ENCODE peak calls at places on chromosomes 6 and 20, in seven cellular contexts. K, D, V, F, S, W and R are unnamed samples.
A peak's percentile ranks its signal among the peaks of the same experiment; 100 is the strongest.

GRCh38 chr6:19587238-19587942 is 249.8 kb upstream of the ID4 start:
- DNase-seq in K (no peak), D (no peak), V (peak; percentile 55), F (no peak), S (no peak), W (no peak), R (no peak)

GRCh38 chr20:9117548-9117947 is 48.7 kb downstream of the PLCB4 start:
- DNase-seq in K (no peak), D (no peak), V (no peak), F (no peak), S (no peak), W (no peak), R (no peak)

GRCh38 chr6:167501831-167502385 is 177.0 kb downstream of the TTLL2 start:
- DNase-seq in K (no peak), D (no peak), V (no peak), F (no peak), S (no peak), W (peak; percentile 57), R (peak; percentile 49)

GRCh38 chr6:168007592-168008338 is 10.3 kb downstream of the KIF25 start:
- DNase-seq in K (no peak), D (no peak), V (no peak), F (peak; percentile 97), S (peak; percentile 98), W (peak; percentile 99), R (no peak)

GRCh38 chr20:11195169-11195568 is 521.4 kb upstream of the JAG1 start:
- DNase-seq in K (no peak), D (no peak), V (no peak), F (no peak), S (no peak), W (peak; percentile 36), R (no peak)

GRCh38 chr20:36275441-36276189 is 30.5 kb upstream of the DLGAP4 start:
- DNase-seq in K (no peak), D (no peak), V (no peak), F (no peak), S (no peak), W (no peak), R (no peak)

GRCh38 chr6:68880050-68880449 is 245.0 kb downstream of the ADGRB3 start:
- DNase-seq in K (no peak), D (no peak), V (no peak), F (no peak), S (no peak), W (peak; percentile 35), R (no peak)

GRCh38 chr6:23349521-23350147 is 776.4 kb upstream of the NRSN1 start:
- DNase-seq in K (no peak), D (no peak), V (no peak), F (peak; percentile 68), S (peak; percentile 13), W (peak; percentile 85), R (no peak)

GRCh38 chr6:111957623-111958315 is 84.5 kb upstream of the FYN start:
- DNase-seq in K (no peak), D (no peak), V (no peak), F (no peak), S (no peak), W (peak; percentile 19), R (no peak)

GRCh38 chr6:49326337-49326736 is 136.7 kb downstream of the MMUT start:
- DNase-seq in K (no peak), D (no peak), V (no peak), F (no peak), S (peak; percentile 62), W (peak; percentile 89), R (no peak)

GRCh38 chr6:24332306-24332705 is 25.6 kb downstream of the DCDC2 start:
- DNase-seq in K (no peak), D (no peak), V (no peak), F (no peak), S (no peak), W (peak; percentile 99), R (no peak)

GRCh38 chr6:38375341-38375740 is 264.4 kb downstream of the BTBD9 start:
- DNase-seq in K (no peak), D (no peak), V (no peak), F (no peak), S (peak; percentile 20), W (no peak), R (no peak)

GRCh38 chr6:118768441-118768840 is 117.0 kb upstream of the CEP85L start:
- DNase-seq in K (no peak), D (no peak), V (no peak), F (no peak), S (no peak), W (no peak), R (no peak)

GRCh38 chr6:67640462-67640861 is 994.6 kb upstream of the ADGRB3 start:
- DNase-seq in K (no peak), D (no peak), V (no peak), F (no peak), S (no peak), W (no peak), R (no peak)